ENCODE peak calls at places on chromosomes 11 and 22, in nine cellular contexts. One of them, this sample, is unnamed.

GRCh38 chr11:105968021-105968697 is 53.9 kb downstream of the MSANTD4 start:
- DNase-seq in OCI-LY7: no peak
- DNase-seq in tibial nerve: no peak
- DNase-seq in upper lobe of right lung: no peak
- DNase-seq in A549: no peak
- DNase-seq in H9: no peak
- DNase-seq in stomach: no peak
- DNase-seq in mammary epithelial cell: peak; percentile 72
- DNase-seq in Peyer's patch: no peak
- DNase-seq in this sample: no peak

GRCh38 chr11:109998921-109999320 is 94.3 kb upstream of the ZC3H12C start:
- DNase-seq in OCI-LY7: no peak
- DNase-seq in tibial nerve: no peak
- DNase-seq in upper lobe of right lung: no peak
- DNase-seq in A549: no peak
- DNase-seq in H9: no peak
- DNase-seq in stomach: no peak
- DNase-seq in mammary epithelial cell: no peak
- DNase-seq in Peyer's patch: no peak
- DNase-seq in this sample: no peak

GRCh38 chr11:18727499-18728236 is 1.7 kb upstream of the IGSF22 start:
- DNase-seq in OCI-LY7: peak; percentile 78
- DNase-seq in tibial nerve: peak; percentile 16
- DNase-seq in upper lobe of right lung: no peak
- DNase-seq in A549: peak; percentile 67
- DNase-seq in H9: peak; percentile 80
- DNase-seq in stomach: no peak
- DNase-seq in mammary epithelial cell: no peak
- DNase-seq in Peyer's patch: peak; percentile 69
- DNase-seq in this sample: no peak

GRCh38 chr11:124602193-124602592 is 9.0 kb upstream of the PANX3 start:
- DNase-seq in OCI-LY7: no peak
- DNase-seq in tibial nerve: no peak
- DNase-seq in upper lobe of right lung: no peak
- DNase-seq in A549: no peak
- DNase-seq in H9: no peak
- DNase-seq in stomach: no peak
- DNase-seq in mammary epithelial cell: peak; percentile 43
- DNase-seq in Peyer's patch: no peak
- DNase-seq in this sample: no peak

GRCh38 chr11:31808721-31809542 is 2.2 kb downstream of the PAX6 start:
- DNase-seq in OCI-LY7: no peak
- DNase-seq in tibial nerve: no peak
- DNase-seq in upper lobe of right lung: peak; percentile 15
- DNase-seq in A549: no peak
- DNase-seq in H9: no peak
- DNase-seq in stomach: no peak
- DNase-seq in mammary epithelial cell: no peak
- DNase-seq in Peyer's patch: no peak
- DNase-seq in this sample: no peak

GRCh38 chr11:68806931-68807844 is 34.5 kb downstream of the CPT1A start:
- DNase-seq in OCI-LY7: no peak
- DNase-seq in tibial nerve: no peak
- DNase-seq in upper lobe of right lung: no peak
- DNase-seq in A549: no peak
- DNase-seq in H9: no peak
- DNase-seq in stomach: no peak
- DNase-seq in mammary epithelial cell: peak; percentile 17
- DNase-seq in Peyer's patch: no peak
- DNase-seq in this sample: no peak

GRCh38 chr11:18700375-18700774 is 1.8 kb downstream of the TMEM86A start:
- DNase-seq in OCI-LY7: no peak
- DNase-seq in tibial nerve: no peak
- DNase-seq in upper lobe of right lung: no peak
- DNase-seq in A549: no peak
- DNase-seq in H9: no peak
- DNase-seq in stomach: no peak
- DNase-seq in mammary epithelial cell: peak; percentile 73
- DNase-seq in Peyer's patch: no peak
- DNase-seq in this sample: no peak

GRCh38 chr11:73402834-73403185 is 26.6 kb downstream of the RELT start:
- DNase-seq in OCI-LY7: peak; percentile 51
- DNase-seq in tibial nerve: no peak
- DNase-seq in upper lobe of right lung: no peak
- DNase-seq in A549: no peak
- DNase-seq in H9: no peak
- DNase-seq in stomach: no peak
- DNase-seq in mammary epithelial cell: no peak
- DNase-seq in Peyer's patch: no peak
- DNase-seq in this sample: no peak

GRCh38 chr22:48736593-48737460 is 1090.8 kb downstream of the BRD1 start:
- DNase-seq in OCI-LY7: no peak
- DNase-seq in tibial nerve: no peak
- DNase-seq in upper lobe of right lung: peak; percentile 52
- DNase-seq in A549: no peak
- DNase-seq in H9: no peak
- DNase-seq in stomach: no peak
- DNase-seq in mammary epithelial cell: no peak
- DNase-seq in Peyer's patch: no peak
- DNase-seq in this sample: no peak

GRCh38 chr22:46079093-46079860 is 71.0 kb upstream of the PPARA start:
- DNase-seq in OCI-LY7: no peak
- DNase-seq in tibial nerve: no peak
- DNase-seq in upper lobe of right lung: peak; percentile 57
- DNase-seq in A549: no peak
- DNase-seq in H9: no peak
- DNase-seq in stomach: peak; percentile 24
- DNase-seq in mammary epithelial cell: peak; percentile 46
- DNase-seq in Peyer's patch: peak; percentile 46
- DNase-seq in this sample: no peak

GRCh38 chr11:78860720-78861422 is 286.2 kb upstream of the NARS2 start:
- DNase-seq in OCI-LY7: no peak
- DNase-seq in tibial nerve: no peak
- DNase-seq in upper lobe of right lung: no peak
- DNase-seq in A549: no peak
- DNase-seq in H9: no peak
- DNase-seq in stomach: no peak
- DNase-seq in mammary epithelial cell: no peak
- DNase-seq in Peyer's patch: no peak
- DNase-seq in this sample: no peak

GRCh38 chr22:35541254-35541748 is 670 bp downstream of the RASD2 start:
- DNase-seq in OCI-LY7: no peak
- DNase-seq in tibial nerve: no peak
- DNase-seq in upper lobe of right lung: no peak
- DNase-seq in A549: no peak
- DNase-seq in H9: no peak
- DNase-seq in stomach: peak; percentile 51
- DNase-seq in mammary epithelial cell: no peak
- DNase-seq in Peyer's patch: no peak
- DNase-seq in this sample: peak; percentile 42

GRCh38 chr11:34655335-34656008 is 34.6 kb downstream of the EHF start:
- DNase-seq in OCI-LY7: no peak
- DNase-seq in tibial nerve: no peak
- DNase-seq in upper lobe of right lung: no peak
- DNase-seq in A549: no peak
- DNase-seq in H9: no peak
- DNase-seq in stomach: no peak
- DNase-seq in mammary epithelial cell: peak; percentile 76
- DNase-seq in Peyer's patch: no peak
- DNase-seq in this sample: no peak

GRCh38 chr11:61340985-61341384 is 8.0 kb downstream of the TKFC start:
- DNase-seq in OCI-LY7: no peak
- DNase-seq in tibial nerve: no peak
- DNase-seq in upper lobe of right lung: no peak
- DNase-seq in A549: no peak
- DNase-seq in H9: no peak
- DNase-seq in stomach: no peak
- DNase-seq in mammary epithelial cell: no peak
- DNase-seq in Peyer's patch: no peak
- DNase-seq in this sample: no peak

GRCh38 chr11:9972917-9973504 is 309.1 kb downstream of the SWAP70 start:
- DNase-seq in OCI-LY7: peak; percentile 73
- DNase-seq in tibial nerve: peak; percentile 46
- DNase-seq in upper lobe of right lung: no peak
- DNase-seq in A549: peak; percentile 63
- DNase-seq in H9: no peak
- DNase-seq in stomach: no peak
- DNase-seq in mammary epithelial cell: peak; percentile 39
- DNase-seq in Peyer's patch: peak; percentile 61
- DNase-seq in this sample: no peak

DNA sequence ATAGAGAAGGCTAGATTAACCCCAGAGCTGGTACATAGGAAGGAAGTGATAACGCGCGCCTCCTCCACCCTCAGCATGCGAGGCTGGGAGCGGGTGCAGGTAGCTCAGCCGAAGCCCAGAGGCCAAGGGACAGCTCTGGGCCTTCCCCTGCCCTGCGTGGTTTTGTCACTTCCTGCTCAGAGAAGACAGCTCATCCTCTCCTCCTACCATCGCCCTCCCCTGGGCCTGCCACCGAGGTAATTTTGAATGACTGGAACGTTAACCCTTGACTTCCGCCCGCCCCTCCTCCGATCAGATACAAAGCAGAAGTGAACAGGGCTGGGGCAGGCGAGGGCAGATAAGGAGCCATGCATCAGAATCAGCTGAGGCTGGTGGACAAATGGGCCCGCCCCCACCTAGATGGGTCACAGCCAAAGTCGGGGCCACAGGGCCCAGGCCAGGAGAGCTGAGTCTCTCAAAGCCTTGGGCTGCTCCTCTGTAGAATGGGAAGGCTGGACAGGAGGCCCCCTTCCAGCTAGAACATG is 1.6 kb downstream of the RAC2 start:
- DNase-seq in OCI-LY7: peak; percentile 89
- DNase-seq in tibial nerve: no peak
- DNase-seq in upper lobe of right lung: peak; percentile 85
- DNase-seq in A549: no peak
- DNase-seq in H9: no peak
- DNase-seq in stomach: peak; percentile 74
- DNase-seq in mammary epithelial cell: peak; percentile 46
- DNase-seq in Peyer's patch: peak; percentile 96
- DNase-seq in this sample: peak; percentile 62
- H3K27ac ChIP-seq in OCI-LY7: peak overlapping the region; percentile 93
- H3K27ac ChIP-seq in tibial nerve: no peak overlapping the region
- H3K27ac ChIP-seq in upper lobe of right lung: peak overlapping the region; percentile 73
- H3K27ac ChIP-seq in A549: no peak overlapping the region
- H3K27ac ChIP-seq in H9: no peak overlapping the region
- H3K27ac ChIP-seq in stomach: peak overlapping the region; percentile 67
- H3K27ac ChIP-seq in mammary epithelial cell: peak overlapping the region; percentile 2
- H3K27ac ChIP-seq in Peyer's patch: peak overlapping the region; percentile 75
- H3K27ac ChIP-seq in this sample: no peak overlapping the region

GRCh38 chr11:45405916-45406670 is 120.0 kb upstream of the SYT13 start:
- DNase-seq in OCI-LY7: peak; percentile 4
- DNase-seq in tibial nerve: no peak
- DNase-seq in upper lobe of right lung: peak; percentile 37
- DNase-seq in A549: no peak
- DNase-seq in H9: no peak
- DNase-seq in stomach: peak; percentile 11
- DNase-seq in mammary epithelial cell: no peak
- DNase-seq in Peyer's patch: no peak
- DNase-seq in this sample: no peak
- TF ChIP-seq CTCF in OCI-LY7: peak; percentile 70
- TF ChIP-seq CTCF in tibial nerve: peak; percentile 20
- TF ChIP-seq CTCF in upper lobe of right lung: peak; percentile 32
- TF ChIP-seq CTCF in A549: peak; percentile 43
- TF ChIP-seq CTCF in H9: peak; percentile 70
- TF ChIP-seq CTCF in stomach: peak; percentile 2
- TF ChIP-seq CTCF in mammary epithelial cell: peak; percentile 39
- TF ChIP-seq CTCF in Peyer's patch: no peak
- TF ChIP-seq CTCF in this sample: peak; percentile 55

GRCh38 chr22:39349506-39349966 is 255 bp upstream of the SYNGR1 start:
- DNase-seq in OCI-LY7: peak; percentile 81
- DNase-seq in tibial nerve: no peak
- DNase-seq in upper lobe of right lung: no peak
- DNase-seq in A549: peak; percentile 36
- DNase-seq in H9: no peak
- DNase-seq in stomach: peak; percentile 26
- DNase-seq in mammary epithelial cell: no peak
- DNase-seq in Peyer's patch: peak; percentile 57
- DNase-seq in this sample: no peak
- H3K4me1 ChIP-seq in OCI-LY7: peaks cover 32% of the 10 kb centered on the region
- H3K4me1 ChIP-seq in tibial nerve: peaks cover 15% of the 10 kb centered on the region
- H3K4me1 ChIP-seq in upper lobe of right lung: peaks cover 16% of the 10 kb centered on the region
- H3K4me1 ChIP-seq in A549: peaks cover 4% of the 10 kb centered on the region
- H3K4me1 ChIP-seq in H9: peaks cover 5% of the 10 kb centered on the region
- H3K4me1 ChIP-seq in stomach: peaks cover 30% of the 10 kb centered on the region
- H3K4me1 ChIP-seq in mammary epithelial cell: peaks cover 17% of the 10 kb centered on the region
- H3K4me1 ChIP-seq in Peyer's patch: peaks cover 21% of the 10 kb centered on the region
- H3K4me1 ChIP-seq in this sample: peaks cover 18% of the 10 kb centered on the region

GRCh38 chr11:13091373-13091772 is 82.3 kb downstream of the RASSF10 start:
- DNase-seq in OCI-LY7: no peak
- DNase-seq in tibial nerve: no peak
- DNase-seq in upper lobe of right lung: no peak
- DNase-seq in A549: no peak
- DNase-seq in H9: no peak
- DNase-seq in stomach: no peak
- DNase-seq in mammary epithelial cell: peak; percentile 95
- DNase-seq in Peyer's patch: no peak
- DNase-seq in this sample: no peak

GRCh38 chr11:13090228-13090708 is 81.2 kb downstream of the RASSF10 start:
- DNase-seq in OCI-LY7: no peak
- DNase-seq in tibial nerve: no peak
- DNase-seq in upper lobe of right lung: no peak
- DNase-seq in A549: no peak
- DNase-seq in H9: no peak
- DNase-seq in stomach: no peak
- DNase-seq in mammary epithelial cell: no peak
- DNase-seq in Peyer's patch: no peak
- DNase-seq in this sample: no peak

GRCh38 chr11:13094930-13095687 is 86.0 kb downstream of the RASSF10 start:
- DNase-seq in OCI-LY7: no peak
- DNase-seq in tibial nerve: no peak
- DNase-seq in upper lobe of right lung: no peak
- DNase-seq in A549: no peak
- DNase-seq in H9: no peak
- DNase-seq in stomach: no peak
- DNase-seq in mammary epithelial cell: no peak
- DNase-seq in Peyer's patch: no peak
- DNase-seq in this sample: no peak

GRCh38 chr11:13091804-13092203 is 82.7 kb downstream of the RASSF10 start:
- DNase-seq in OCI-LY7: no peak
- DNase-seq in tibial nerve: no peak
- DNase-seq in upper lobe of right lung: no peak
- DNase-seq in A549: no peak
- DNase-seq in H9: no peak
- DNase-seq in stomach: no peak
- DNase-seq in mammary epithelial cell: no peak
- DNase-seq in Peyer's patch: no peak
- DNase-seq in this sample: no peak
- H3K27ac ChIP-seq in OCI-LY7: no peak overlapping the region
- H3K27ac ChIP-seq in tibial nerve: no peak overlapping the region
- H3K27ac ChIP-seq in upper lobe of right lung: no peak overlapping the region
- H3K27ac ChIP-seq in A549: no peak overlapping the region
- H3K27ac ChIP-seq in H9: no peak overlapping the region
- H3K27ac ChIP-seq in stomach: no peak overlapping the region
- H3K27ac ChIP-seq in mammary epithelial cell: peak overlapping the region; percentile 79
- H3K27ac ChIP-seq in Peyer's patch: no peak overlapping the region
- H3K27ac ChIP-seq in this sample: no peak overlapping the region

This sample was measured in heart left ventricle.